ENCODE peak calls at places on chromosomes 12 and 14, in nine cellular contexts. J is fibroblast of lung, H is cardiac muscle cell, G is gastrocnemius medialis, Z is mucosa of descending colon, A is heart right ventricle, S is stomach, U is tibial nerve, C is heart left ventricle. B is an unnamed sample.

GRCh38 chr12:70853326-70853725 is 67.2 kb downstream of the PTPRR start:
- DNase-seq in U (peak), H (peak), C (no peak), Z (no peak), J (peak), G (peak), S (no peak), A (no peak), B (no peak)

GRCh38 chr12:88876867-88877266 is 296.6 kb upstream of the KITLG start:
- DNase-seq in U (no peak), H (peak), Z (no peak), A (no peak), S (no peak), G (no peak), J (peak), C (no peak), B (no peak)

GRCh38 chr12:124236651-124237050 is 58.2 kb upstream of the RFLNA start:
- DNase-seq in J (peak), U (no peak), S (no peak), C (no peak), A (no peak), H (peak), Z (no peak), G (no peak), B (no peak)

GRCh38 chr14:44898547-44898946 is 63.2 kb downstream of the KLHL28 start:
- DNase-seq in H (no peak), U (no peak), J (peak), G (no peak), Z (no peak), C (no peak), S (no peak), A (no peak), B (no peak)

GRCh38 chr14:71855399-71856036 is 76.7 kb upstream of the RGS6 start:
- DNase-seq in Z (peak), G (no peak), A (peak), J (peak), S (peak), C (peak), U (peak), H (peak), B (peak)

GRCh38 chr14:63134801-63135200 is 69.4 kb upstream of the RHOJ start:
- DNase-seq in C (no peak), H (peak), Z (no peak), A (no peak), U (no peak), S (no peak), J (peak), G (no peak), B (no peak)

GRCh38 chr14:26549571-26549970 is 48.3 kb downstream of the NOVA1 start:
- DNase-seq in G (no peak), J (no peak), H (no peak), A (no peak), Z (no peak), S (no peak), U (no peak), C (no peak), B (no peak)

GRCh38 chr14:104289485-104289884 is 151.1 kb downstream of the KIF26A start:
- DNase-seq in Z (peak), H (no peak), U (no peak), A (no peak), G (no peak), C (no peak), S (no peak), J (no peak), B (peak)

GRCh38 chr12:28936221-28936620 is 212.9 kb upstream of the FAR2 start:
- DNase-seq in G (no peak), S (no peak), C (no peak), Z (no peak), U (no peak), A (no peak), H (no peak), J (peak), B (no peak)

GRCh38 chr14:96146131-96146771 is 58.4 kb upstream of the BDKRB2 start:
- DNase-seq in C (no peak), A (no peak), H (peak), Z (no peak), G (no peak), U (no peak), J (peak), S (peak), B (no peak)

GRCh38 chr12:56590237-56590830 is 39.8 kb downstream of the BAZ2A start:
- DNase-seq in A (no peak), C (no peak), H (peak), U (no peak), G (no peak), Z (no peak), J (no peak), S (no peak), B (no peak)
- TF ChIP-seq CTCF in A (peak), C (no peak), H (peak), U (no peak), G (no peak), Z (no peak), J (peak), S (no peak), B (peak)

GRCh38 chr12:107317751-107318553 is 224.6 kb upstream of the CRY1 start:
- DNase-seq in Z (peak), C (peak), A (peak), J (peak), U (peak), G (peak), H (peak), S (peak), B (peak)
- TF ChIP-seq CTCF in Z (no peak), C (no peak), A (no peak), J (no peak), U (peak), G (no peak), H (no peak), S (no peak), B (no peak)

GRCh38 chr12:12543959-12544358 is 18.7 kb downstream of the DUSP16 start:
- DNase-seq in H (no peak), Z (no peak), J (no peak), A (no peak), G (no peak), C (no peak), S (no peak), U (no peak), B (no peak)

GRCh38 chr12:12542286-12542685 is 20.4 kb downstream of the DUSP16 start:
- DNase-seq in J (no peak), G (no peak), U (no peak), S (no peak), H (no peak), A (no peak), Z (no peak), C (no peak), B (no peak)

GRCh38 chr12:12542964-12543363 is 19.7 kb downstream of the DUSP16 start:
- DNase-seq in H (no peak), S (no peak), A (no peak), J (no peak), G (no peak), Z (no peak), C (no peak), U (no peak), B (no peak)

GRCh38 chr12:12540261-12541013 is 22.2 kb downstream of the DUSP16 start:
- DNase-seq in J (no peak), G (no peak), Z (no peak), U (no peak), A (no peak), S (no peak), C (no peak), H (no peak), B (no peak)

DNA sequence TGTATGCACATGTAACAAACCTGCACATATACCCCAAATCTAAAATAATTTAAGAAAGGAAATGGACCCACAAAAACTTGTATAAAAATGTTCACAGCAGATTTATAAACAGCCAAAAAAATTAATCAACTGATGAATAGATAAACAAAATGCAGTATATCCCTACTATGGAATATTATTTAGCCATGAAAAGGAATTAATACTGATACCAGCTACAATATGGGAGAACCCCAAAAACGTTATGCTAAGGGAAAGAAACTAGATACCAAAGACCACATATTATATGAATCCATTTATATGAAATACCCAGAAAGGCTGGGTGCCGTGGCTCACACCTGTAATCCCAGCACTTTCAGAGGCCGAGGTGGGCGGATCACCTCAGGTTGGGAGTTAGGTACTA is 20.9 kb downstream of the DUSP16 start:
- DNase-seq in S (no peak), G (no peak), J (no peak), C (no peak), H (no peak), Z (no peak), U (no peak), A (no peak), B (no peak)
- TF ChIP-seq CTCF in S (no peak), G (no peak), J (no peak), C (no peak), H (no peak), Z (no peak), U (no peak), A (no peak), B (no peak)

GRCh38 chr12:12019881-12020280 is 50.9 kb upstream of the BCL2L14 start:
- DNase-seq in A (no peak), Z (no peak), U (no peak), H (no peak), J (no peak), G (no peak), S (no peak), C (no peak), B (no peak)

GRCh38 chr12:12016284-12017100 is 54.2 kb upstream of the BCL2L14 start:
- DNase-seq in A (no peak), Z (no peak), H (no peak), G (peak), J (peak), S (no peak), U (no peak), C (no peak), B (peak)

GRCh38 chr12:12018454-12018853 is 52.3 kb upstream of the BCL2L14 start:
- DNase-seq in A (no peak), U (no peak), H (peak), J (peak), C (no peak), G (no peak), Z (no peak), S (no peak), B (no peak)

GRCh38 chr12:12017135-12017581 is 53.6 kb upstream of the BCL2L14 start:
- DNase-seq in J (peak), A (no peak), Z (no peak), S (no peak), U (no peak), G (no peak), H (peak), C (no peak), B (peak)

DNA sequence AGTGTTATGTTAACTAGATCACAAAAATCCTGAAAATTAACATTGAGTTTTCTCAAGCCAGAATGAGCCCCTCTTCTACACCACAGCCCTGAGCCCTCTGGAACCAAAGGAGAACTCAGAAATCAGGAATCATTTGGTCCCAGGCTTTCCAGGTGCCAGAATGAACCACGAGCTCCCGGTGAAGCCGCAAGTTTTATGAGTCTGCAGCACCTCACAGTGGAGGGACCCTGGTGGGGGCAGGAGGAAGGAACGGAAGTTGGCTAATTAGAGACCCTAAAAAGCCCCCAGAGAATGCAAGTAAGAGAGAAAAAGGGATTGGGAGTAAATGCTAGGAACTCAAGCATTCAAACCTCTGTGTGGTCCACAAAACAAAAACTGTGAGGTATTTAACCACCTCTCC is 52.9 kb upstream of the BCL2L14 start:
- DNase-seq in A (no peak), Z (no peak), C (no peak), S (no peak), U (no peak), H (peak), G (no peak), J (no peak), B (no peak)
- TF ChIP-seq CTCF in A (peak), Z (no peak), C (peak), S (no peak), U (no peak), H (peak), G (no peak), J (no peak), B (no peak)

DNA sequence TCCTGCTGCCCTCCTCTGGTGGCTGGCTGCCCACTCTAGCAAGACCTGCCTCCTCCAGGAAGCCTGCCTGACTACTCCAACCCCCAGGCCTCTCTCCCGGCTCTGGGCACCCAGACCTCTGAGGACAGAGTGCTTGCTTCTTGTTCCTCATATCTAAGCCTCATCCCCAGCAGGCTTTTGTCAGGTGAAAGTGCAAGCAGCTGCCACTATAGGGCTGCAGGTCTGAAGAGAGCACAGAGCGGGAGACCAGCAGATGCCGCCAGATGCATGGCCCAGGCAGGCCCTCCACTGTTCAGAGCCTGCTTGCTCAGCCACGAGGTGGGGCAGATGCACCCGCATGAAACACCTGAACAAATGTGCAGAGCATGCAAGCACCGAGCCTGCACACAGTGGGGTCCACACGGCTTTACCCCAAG is 73.0 kb downstream of the SERPINA3 start:
- DNase-seq in J (no peak), C (no peak), H (no peak), Z (no peak), S (no peak), A (no peak), G (no peak), U (no peak), B (no peak)
- TF ChIP-seq CTCF in J (no peak), C (no peak), H (no peak), Z (no peak), S (no peak), A (no peak), G (no peak), U (no peak), B (no peak)

GRCh38 chr12:65923228-65923627 is 98.9 kb downstream of the HMGA2 start:
- DNase-seq in J (no peak), U (no peak), G (no peak), S (no peak), H (no peak), A (no peak), Z (no peak), C (no peak), B (no peak)
- TF ChIP-seq CTCF in J (no peak), U (no peak), G (no peak), S (no peak), H (no peak), A (no peak), Z (no peak), C (no peak), B (no peak)

GRCh38 chr12:104669057-104669770 is 212.5 kb downstream of the CHST11 start:
- DNase-seq in U (no peak), G (no peak), A (peak), S (peak), J (no peak), C (peak), Z (peak), H (peak), B (peak)
- TF ChIP-seq CTCF in U (peak), G (no peak), A (peak), S (no peak), J (peak), C (peak), Z (no peak), H (peak), B (no peak)

DNA sequence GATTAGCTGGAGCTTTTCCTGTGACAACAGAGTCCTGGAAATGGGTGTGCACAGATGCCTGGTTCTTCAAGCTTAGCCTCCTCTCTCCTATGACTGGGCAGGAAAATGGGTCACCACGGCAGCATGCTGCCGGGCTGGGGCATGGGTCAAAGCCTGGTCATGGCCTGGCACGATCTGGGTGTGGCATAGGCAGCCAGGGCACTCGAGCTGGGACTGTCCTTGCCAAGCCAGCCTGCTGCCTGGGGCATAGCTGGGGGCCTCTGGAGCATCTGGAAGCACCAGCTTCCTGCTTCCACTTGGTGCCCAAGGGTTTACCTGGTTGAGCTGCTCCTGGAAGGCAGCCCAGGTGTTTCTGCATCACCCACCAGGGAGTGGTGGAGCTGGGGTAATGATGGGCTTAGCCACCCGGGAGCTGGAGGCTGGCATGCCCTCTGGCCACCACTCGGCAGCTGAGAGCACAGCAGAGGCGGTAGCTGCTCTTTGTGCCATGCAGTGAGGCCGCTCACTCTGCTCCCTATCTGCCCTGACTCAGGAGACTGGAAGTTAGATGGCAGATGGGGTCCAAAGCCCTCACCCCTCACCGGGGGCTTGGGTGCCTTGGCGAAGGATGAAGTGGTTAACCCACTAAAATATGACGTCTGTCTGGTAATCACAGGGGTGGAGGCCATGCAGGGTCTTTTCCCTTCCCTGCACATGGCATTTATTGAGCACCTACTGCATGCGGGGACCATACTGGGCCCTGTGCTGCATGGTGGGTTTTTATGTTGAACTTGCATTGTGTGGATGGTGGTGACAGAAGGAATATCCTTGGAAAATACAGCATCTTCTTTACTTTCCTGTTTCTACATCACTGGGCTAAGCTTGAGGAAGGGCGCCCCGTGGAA is 1.7 kb downstream of the OTUB2 start:
- DNase-seq in Z (no peak), H (no peak), U (no peak), C (no peak), J (no peak), A (no peak), G (no peak), S (peak), B (no peak)
- TF ChIP-seq CTCF in Z (no peak), H (no peak), U (no peak), C (no peak), J (no peak), A (no peak), G (no peak), S (no peak), B (no peak)

GRCh38 chr12:6949063-6949594 is 2.0 kb upstream of the PTPN6 start:
- DNase-seq in J (no peak), A (peak), Z (peak), G (no peak), U (no peak), C (peak), S (no peak), H (no peak), B (peak)

GRCh38 chr12:6950944-6951540 is at the start of gene PTPN6:
- DNase-seq in C (peak), S (peak), Z (peak), A (peak), U (no peak), G (no peak), J (no peak), H (no peak), B (no peak)

GRCh38 chr12:6951551-6952120 is 480 bp downstream of the PTPN6 start:
- DNase-seq in C (no peak), G (no peak), H (no peak), J (no peak), A (no peak), S (no peak), Z (peak), U (no peak), B (no peak)

GRCh38 chr12:6952121-6952859 is 1.1 kb downstream of the PTPN6 start:
- DNase-seq in G (no peak), C (no peak), A (no peak), S (no peak), Z (peak), H (no peak), J (no peak), U (no peak), B (peak)

GRCh38 chr12:6950401-6950801 is 755 bp upstream of the PTPN6 start:
- DNase-seq in C (no peak), S (no peak), U (no peak), J (no peak), Z (peak), G (no peak), H (no peak), A (no peak), B (no peak)
- TF ChIP-seq CTCF in C (no peak), S (no peak), U (no peak), J (peak), Z (no peak), G (no peak), H (peak), A (no peak), B (no peak)